ENCODE peak calls at places on chromosomes 13 and 19, in nine cellular contexts. Q is cardiac fibroblast, F is brain microvascular endothelial cell, T is aorta, H is colonic mucosa, W is NCI-H69, S is cardiac septum, C is NCI-H774, P is lung microvascular endothelial cell. E is an unnamed sample.

GRCh38 chr13:85278851-85279250 is 520.4 kb downstream of the SLITRK6 start:
- DNase-seq in C (no peak), P (no peak), S (no peak), H (no peak), Q (no peak), F (no peak), T (no peak), W (no peak), E (no peak)

GRCh38 chr19:19459707-19460251 is 54.3 kb downstream of the GATAD2A start:
- DNase-seq in S (peak), C (no peak), T (peak), W (peak), F (peak), P (peak), Q (peak), H (no peak), E (no peak)

GRCh38 chr19:32719611-32720059 is at the start of gene TDRD12:
- DNase-seq in W (peak), F (no peak), H (no peak), S (no peak), C (no peak), T (no peak), P (no peak), Q (no peak), E (no peak)

GRCh38 chr19:35643255-35644205 is 2.0 kb downstream of the ETV2 start:
- DNase-seq in F (peak), Q (peak), H (peak), S (peak), P (peak), C (peak), T (peak), W (peak), E (peak)

GRCh38 chr13:98527526-98527925 is 49.4 kb downstream of the STK24 start:
- DNase-seq in W (no peak), S (no peak), P (no peak), F (no peak), T (no peak), C (no peak), H (no peak), Q (no peak), E (no peak)

GRCh38 chr13:35953537-35954206 is 177.5 kb downstream of the DCLK1 start:
- DNase-seq in F (peak), P (peak), H (peak), C (peak), Q (peak), W (peak), T (peak), S (peak), E (peak)

GRCh38 chr13:89432997-89433396 is 1761.8 kb downstream of the SLITRK5 start:
- DNase-seq in S (no peak), F (no peak), T (no peak), H (no peak), W (no peak), C (no peak), Q (no peak), P (no peak), E (no peak)

GRCh38 chr19:46480409-46480808 is 9.0 kb upstream of the PNMA8A start:
- DNase-seq in W (no peak), F (peak), S (no peak), C (no peak), H (no peak), T (peak), Q (peak), P (no peak), E (no peak)

GRCh38 chr13:27981006-27981708 is 7.3 kb downstream of the URAD start:
- DNase-seq in S (peak), T (no peak), H (no peak), C (no peak), F (no peak), P (no peak), W (no peak), Q (no peak), E (no peak)

GRCh38 chr13:33711441-33711840 is 106.5 kb upstream of the RFC3 start:
- DNase-seq in C (no peak), F (no peak), P (no peak), W (no peak), H (no peak), Q (no peak), S (no peak), T (no peak), E (no peak)

GRCh38 chr13:46582190-46582589 is 29.2 kb downstream of the LRCH1 start:
- DNase-seq in T (no peak), H (no peak), S (no peak), F (no peak), Q (no peak), P (no peak), C (no peak), W (no peak), E (no peak)

GRCh38 chr13:72757792-72758535 is 23.7 kb downstream of the DIS3 start:
- DNase-seq in F (no peak), S (no peak), H (no peak), P (no peak), C (no peak), Q (no peak), T (no peak), W (no peak), E (no peak)

GRCh38 chr19:6866646-6867255 is 20.6 kb upstream of the ADGRE1 start:
- DNase-seq in P (no peak), C (no peak), S (no peak), F (no peak), H (no peak), T (no peak), Q (no peak), W (no peak), E (no peak)

GRCh38 chr13:48588120-48588519 is 55.2 kb upstream of the RCBTB2 start:
- DNase-seq in S (no peak), P (no peak), H (no peak), F (no peak), Q (no peak), C (no peak), T (no peak), W (no peak), E (no peak)

GRCh38 chr19:46344363-46344762 is 2.5 kb upstream of the PPP5C start:
- DNase-seq in C (no peak), W (no peak), F (no peak), Q (no peak), T (no peak), H (no peak), P (no peak), S (no peak), E (no peak)

GRCh38 chr19:737591-738093 is 13.3 kb upstream of the MISP start:
- DNase-seq in W (peak), H (peak), P (peak), C (no peak), T (no peak), S (no peak), F (no peak), Q (peak), E (no peak)

GRCh38 chr13:102879793-102880499 is 34.1 kb downstream of the ERCC5 start:
- DNase-seq in F (no peak), T (no peak), H (no peak), P (peak), C (no peak), S (no peak), W (no peak), Q (no peak), E (no peak)

GRCh38 chr13:106498158-106498557 is 37.3 kb downstream of the EFNB2 start:
- DNase-seq in Q (no peak), H (no peak), T (no peak), W (no peak), F (no peak), C (no peak), P (no peak), S (no peak), E (no peak)

GRCh38 chr19:33390120-33390907 is 16.8 kb downstream of the CEBPG start:
- DNase-seq in W (no peak), Q (peak), T (peak), C (no peak), F (no peak), H (peak), P (no peak), S (peak), E (no peak)

GRCh38 chr13:102139626-102140025 is 262.2 kb downstream of the FGF14 start:
- DNase-seq in Q (no peak), H (no peak), C (no peak), S (no peak), F (no peak), W (no peak), T (no peak), P (no peak), E (no peak)

GRCh38 chr13:99985243-99985874 is 3.8 kb downstream of the ZIC2 start:
- DNase-seq in Q (no peak), H (no peak), C (no peak), P (no peak), S (no peak), W (no peak), F (no peak), T (no peak), E (no peak)

GRCh38 chr19:17255150-17255621 is 9.4 kb downstream of the USHBP1 start:
- DNase-seq in C (peak), P (no peak), S (no peak), Q (no peak), W (peak), T (no peak), H (no peak), F (no peak), E (no peak)

GRCh38 chr19:45640849-45641273 is 1.7 kb upstream of the EML2 start:
- DNase-seq in S (no peak), C (peak), H (peak), W (no peak), F (no peak), Q (no peak), T (no peak), P (no peak), E (no peak)

GRCh38 chr19:18322318-18322758 is 538 bp downstream of the LSM4 start:
- DNase-seq in C (no peak), F (peak), H (peak), W (peak), Q (peak), T (peak), S (no peak), P (peak), E (no peak)

GRCh38 chr19:42038675-42039074 is 31.3 kb downstream of the GRIK5 start:
- DNase-seq in P (no peak), Q (peak), T (no peak), C (no peak), W (no peak), F (no peak), S (peak), H (no peak), E (no peak)

GRCh38 chr19:29503785-29504184 is 22.0 kb upstream of the VSTM2B start:
- DNase-seq in T (no peak), F (no peak), P (no peak), W (no peak), C (no peak), S (no peak), Q (no peak), H (no peak), E (no peak)

E was measured in NCI-H1930.